ENCODE peak calls at places on chromosomes 16 and 17, in five cellular contexts. V, R, N, C and O are unnamed samples.
A peak's percentile ranks its signal among the peaks of the same experiment; 100 is the strongest.

GRCh38 chr16:23466162-23466885 is 13.3 kb upstream of the COG7 start:
- DNase-seq in V (no peak), C (no peak), N (no peak), R (no peak), O (no peak)

GRCh38 chr16:19886061-19886792 is 1.6 kb upstream of the GPRC5B start:
- DNase-seq in V (peak; percentile 74), R (peak; percentile 83), C (peak; percentile 55), N (peak; percentile 83), O (peak; percentile 77)

GRCh38 chr16:66508261-66508913 is 41.5 kb downstream of the TK2 start:
- DNase-seq in V (peak; percentile 9), R (no peak), N (no peak), C (no peak), O (peak; percentile 57)

GRCh38 chr16:55663770-55664677 is 8.2 kb downstream of the SLC6A2 start:
- DNase-seq in C (no peak), V (no peak), R (no peak), N (no peak), O (no peak)

GRCh38 chr17:34763727-34764665 is 184.6 kb downstream of the TMEM132E start:
- DNase-seq in R (no peak), N (no peak), V (no peak), C (no peak), O (no peak)

GRCh38 chr17:34054495-34054894 is 200.6 kb upstream of the CCL2 start:
- DNase-seq in N (no peak), C (no peak), V (no peak), R (no peak), O (no peak)

GRCh38 chr16:3060339-3061127 is 4.9 kb upstream of the IL32 start:
- DNase-seq in V (no peak), R (no peak), C (no peak), N (no peak), O (no peak)

GRCh38 chr17:17391575-17392370 is 85.0 kb upstream of the MED9 start:
- DNase-seq in V (no peak), N (no peak), C (no peak), R (no peak), O (no peak)

GRCh38 chr16:821751-822150 is 21.2 kb upstream of the GNG13 start:
- DNase-seq in R (no peak), C (no peak), V (no peak), N (no peak), O (no peak)

GRCh38 chr17:76696763-76697701 is 13.7 kb downstream of the MXRA7 start:
- DNase-seq in C (no peak), V (no peak), R (no peak), N (no peak), O (peak; percentile 70)

GRCh38 chr16:49463529-49463928 is 89.9 kb downstream of the C16orf78 start:
- DNase-seq in N (no peak), V (no peak), C (peak; percentile 57), R (no peak), O (peak; percentile 84)

GRCh38 chr16:57367111-57367752 is 5.1 kb upstream of the CX3CL1 start:
- DNase-seq in N (no peak), V (no peak), C (no peak), R (no peak), O (no peak)

GRCh38 chr16:63933841-63934240 is 1188.0 kb downstream of the CDH11 start:
- DNase-seq in N (no peak), V (no peak), C (no peak), R (no peak), O (no peak)

GRCh38 chr16:65600629-65601028 is 478.8 kb upstream of the CDH11 start:
- DNase-seq in V (no peak), R (no peak), C (no peak), N (no peak), O (no peak)

GRCh38 chr17:22717211-22717610 is 1024.9 kb downstream of the KCNJ18 start:
- DNase-seq in V (no peak), C (no peak), N (no peak), R (no peak), O (no peak)
- TF ChIP-seq CTCF in V (no peak), C (no peak), N (no peak), R (no peak), O (no peak)

DNA sequence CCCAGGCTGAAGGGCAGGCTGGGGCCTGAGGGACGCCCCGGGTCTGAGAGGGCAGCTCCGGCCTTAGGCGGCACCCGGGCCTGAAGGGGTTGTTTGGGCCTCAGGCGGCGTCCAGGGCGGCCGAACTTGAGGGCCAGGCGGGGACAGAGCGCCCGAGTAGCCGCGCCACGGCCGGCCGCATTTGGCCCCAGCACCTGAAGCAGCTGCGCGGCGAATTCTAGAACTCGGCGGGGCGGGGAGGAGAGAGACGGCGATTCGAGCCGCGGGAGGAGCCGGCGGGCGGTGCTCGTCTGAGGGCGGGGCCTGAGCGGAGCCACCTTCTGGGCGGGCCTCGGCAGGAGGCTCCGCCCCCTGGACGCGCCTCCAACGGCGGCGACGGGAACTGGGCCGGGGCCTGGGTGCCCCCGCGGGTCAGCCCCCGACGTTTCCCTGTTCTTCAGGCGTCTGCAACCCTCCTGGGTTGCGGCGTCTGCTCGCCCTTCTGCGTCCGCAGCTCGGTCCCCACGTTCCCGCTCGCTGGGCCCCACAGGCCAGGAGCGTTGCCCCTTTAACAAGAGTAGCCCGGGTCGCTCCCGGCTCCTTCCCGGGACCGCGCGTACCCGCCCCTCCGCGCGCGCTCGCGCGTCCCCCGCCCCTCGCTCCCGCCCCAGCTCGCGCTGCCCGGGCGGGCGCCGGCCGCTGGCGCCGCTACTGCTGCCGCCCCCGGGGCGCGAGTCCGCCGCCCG is at the start of the genes INCA1 and KIF1C:
- DNase-seq in C (peak; percentile 99), V (peak; percentile 92), N (peak; percentile 87), R (peak; percentile 88), O (peak; percentile 100)
- TF ChIP-seq CTCF in C (no peak), V (no peak), N (no peak), R (no peak), O (no peak)

GRCh38 chr17:68533887-68534700 is 21.9 kb downstream of the PRKAR1A start:
- DNase-seq in C (no peak), V (no peak), N (no peak), R (no peak), O (no peak)
- TF ChIP-seq CTCF in C (peak; percentile 37), V (peak; percentile 38), N (no peak), R (peak; percentile 56), O (peak; percentile 19)

GRCh38 chr17:68973098-68973929 is 18.1 kb upstream of the ABCA8 start:
- DNase-seq in V (no peak), C (no peak), R (no peak), N (no peak), O (no peak)

DNA sequence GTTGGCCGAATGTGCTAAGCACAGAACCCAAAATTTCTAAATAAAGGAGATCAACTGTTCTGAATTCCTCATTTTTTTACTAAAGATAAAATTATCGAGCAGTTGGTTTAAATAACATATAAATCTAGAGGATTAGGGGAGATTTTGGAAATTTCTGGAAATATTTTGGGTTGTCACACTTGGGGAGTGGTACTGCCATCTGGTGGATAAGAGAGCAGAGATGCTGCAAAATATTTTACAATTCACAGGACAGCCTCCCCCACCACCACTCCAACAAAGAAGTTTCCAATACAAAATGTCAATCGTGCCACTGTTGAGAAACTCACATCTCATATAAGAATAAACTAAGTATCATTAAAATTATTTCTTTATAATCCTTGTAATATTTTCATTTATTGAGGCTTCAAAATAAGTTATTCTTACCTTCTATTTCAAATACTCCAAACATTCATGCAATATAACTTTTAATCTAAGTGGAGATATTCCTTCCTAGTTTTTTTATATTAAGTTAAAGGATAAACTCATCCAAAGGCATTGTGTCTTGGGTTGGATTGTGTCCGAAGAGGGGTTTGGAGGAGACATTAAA is 17.0 kb upstream of the ABCA8 start:
- DNase-seq in R (peak; percentile 30), N (no peak), V (no peak), C (no peak), O (peak; percentile 32)
- TF ChIP-seq CTCF in R (peak; percentile 75), N (no peak), V (peak; percentile 62), C (peak; percentile 40), O (peak; percentile 52)

GRCh38 chr16:27364493-27365141 is 37.4 kb upstream of the IL21R start:
- DNase-seq in N (no peak), V (no peak), R (no peak), C (no peak), O (no peak)

GRCh38 chr16:27368358-27368722 is 33.6 kb upstream of the IL21R start:
- DNase-seq in N (no peak), R (no peak), C (no peak), V (no peak), O (no peak)

GRCh38 chr16:27367463-27368357 is 34.3 kb upstream of the IL21R start:
- DNase-seq in N (peak; percentile 72), V (peak; percentile 84), R (peak; percentile 79), C (peak; percentile 85), O (peak; percentile 81)

GRCh38 chr16:27365142-27366089 is 36.6 kb upstream of the IL21R start:
- DNase-seq in N (no peak), C (no peak), R (no peak), V (no peak), O (no peak)

GRCh38 chr16:27366687-27367462 is 35.1 kb upstream of the IL21R start:
- DNase-seq in C (peak; percentile 54), N (no peak), V (no peak), R (no peak), O (peak; percentile 48)
- TF ChIP-seq CTCF in C (no peak), N (no peak), V (no peak), R (no peak), O (no peak)

GRCh38 chr17:44842748-44843147 is 4.9 kb upstream of the HIGD1B start:
- DNase-seq in N (no peak), V (no peak), R (no peak), C (no peak), O (no peak)

GRCh38 chr17:44846206-44846605 is 1.5 kb upstream of the HIGD1B start:
- DNase-seq in C (no peak), V (no peak), N (no peak), R (no peak), O (no peak)

GRCh38 chr17:44840936-44841335 is 6.7 kb upstream of the HIGD1B start:
- DNase-seq in V (no peak), N (no peak), R (no peak), C (no peak), O (peak; percentile 10)

GRCh38 chr17:44847581-44847980 is at the start of gene HIGD1B:
- DNase-seq in V (no peak), C (no peak), N (no peak), R (no peak), O (no peak)

DNA sequence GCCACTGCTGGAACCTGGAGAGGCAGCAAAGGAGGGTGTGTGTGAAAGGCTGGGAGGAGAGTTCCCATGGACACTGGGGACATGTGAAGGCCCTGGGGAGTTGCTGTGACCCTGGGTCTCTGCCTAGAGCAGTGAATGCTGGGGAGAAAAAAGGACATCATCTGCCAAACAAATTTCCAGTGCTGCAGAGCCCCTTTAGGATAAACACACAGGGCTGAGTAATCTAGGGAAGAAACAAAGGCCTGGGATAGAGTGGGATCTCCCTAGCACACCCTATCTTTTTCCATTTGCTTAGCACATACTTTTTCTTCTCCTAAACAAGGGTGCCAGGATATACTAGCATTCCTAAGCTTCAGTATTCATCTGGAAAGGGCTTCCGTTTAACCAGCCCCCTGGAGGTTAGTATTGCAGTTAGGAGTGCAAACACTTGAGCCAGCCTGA is 3.3 kb upstream of the HIGD1B start:
- DNase-seq in R (no peak), N (no peak), C (no peak), V (peak; percentile 42), O (no peak)
- TF ChIP-seq CTCF in R (no peak), N (no peak), C (no peak), V (no peak), O (no peak)

DNA sequence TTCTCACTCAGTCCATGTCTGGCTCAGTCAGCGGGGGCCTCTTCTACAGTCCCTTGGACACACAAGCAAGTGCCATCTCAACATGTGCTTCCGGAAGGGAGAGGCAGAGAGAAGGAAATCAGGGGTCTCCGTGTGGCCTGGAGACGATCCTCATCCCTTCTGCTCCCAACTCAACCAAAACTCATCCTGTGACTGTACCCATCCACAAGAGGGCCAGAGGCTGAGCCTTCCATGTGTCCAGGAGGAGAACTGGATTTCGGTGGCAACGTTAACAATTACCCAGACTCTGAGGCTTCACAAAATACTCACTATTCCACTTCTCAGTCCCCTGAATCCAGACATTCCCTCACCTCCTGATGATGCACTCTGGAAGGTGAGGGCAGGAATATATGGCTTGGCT is 7.8 kb upstream of the ALOX12B start:
- DNase-seq in R (no peak), N (no peak), V (no peak), C (no peak), O (no peak)
- TF ChIP-seq CTCF in R (no peak), N (no peak), V (no peak), C (no peak), O (no peak)